ENCODE peak calls at places on chromosomes 4 and X, in ten cellular contexts. One of them, this sample, is unnamed.

GRCh38 chrX:55907968-55908607 is 190.5 kb downstream of the RRAGB start:
- DNase-seq in NCI-H526: peak
- DNase-seq in fibroblast of the aortic adventitia: no peak
- DNase-seq in natural killer cell: peak
- DNase-seq in NCI-H1694 treated with DMSO at 0.1 percent for 48 hours: no peak
- DNase-seq in GM13977: peak
- DNase-seq in pancreas: peak
- DNase-seq in thyroid gland: peak
- DNase-seq in iPS-NIHi11: peak
- DNase-seq in AG08395: peak
- DNase-seq in this sample: peak

GRCh38 chr4:110184124-110184790 is 14.2 kb downstream of the ELOVL6 start:
- DNase-seq in fibroblast of the aortic adventitia: peak
- DNase-seq in iPS-NIHi11: peak
- DNase-seq in GM13977: no peak
- DNase-seq in pancreas: no peak
- DNase-seq in NCI-H526: no peak
- DNase-seq in thyroid gland: no peak
- DNase-seq in NCI-H1694 treated with DMSO at 0.1 percent for 48 hours: no peak
- DNase-seq in natural killer cell: no peak
- DNase-seq in AG08395: no peak
- DNase-seq in this sample: no peak

GRCh38 chr4:154503598-154503997 is 12.0 kb upstream of the DCHS2 start:
- DNase-seq in NCI-H1694 treated with DMSO at 0.1 percent for 48 hours: no peak
- DNase-seq in AG08395: peak
- DNase-seq in thyroid gland: no peak
- DNase-seq in pancreas: no peak
- DNase-seq in natural killer cell: no peak
- DNase-seq in GM13977: no peak
- DNase-seq in fibroblast of the aortic adventitia: peak
- DNase-seq in iPS-NIHi11: peak
- DNase-seq in NCI-H526: peak
- DNase-seq in this sample: no peak

GRCh38 chrX:41621236-41621651 is 67.5 kb upstream of the GPR34 start:
- DNase-seq in fibroblast of the aortic adventitia: peak
- DNase-seq in NCI-H526: no peak
- DNase-seq in natural killer cell: no peak
- DNase-seq in iPS-NIHi11: peak
- DNase-seq in pancreas: no peak
- DNase-seq in GM13977: no peak
- DNase-seq in AG08395: no peak
- DNase-seq in NCI-H1694 treated with DMSO at 0.1 percent for 48 hours: no peak
- DNase-seq in thyroid gland: no peak
- DNase-seq in this sample: no peak

GRCh38 chr4:119039779-119040178 is 95.9 kb upstream of the MYOZ2 start:
- DNase-seq in fibroblast of the aortic adventitia: no peak
- DNase-seq in pancreas: no peak
- DNase-seq in NCI-H526: no peak
- DNase-seq in thyroid gland: no peak
- DNase-seq in iPS-NIHi11: peak
- DNase-seq in natural killer cell: no peak
- DNase-seq in AG08395: no peak
- DNase-seq in GM13977: no peak
- DNase-seq in NCI-H1694 treated with DMSO at 0.1 percent for 48 hours: no peak
- DNase-seq in this sample: peak

GRCh38 chrX:150942958-150943594 is 40.1 kb upstream of the HMGB3 start:
- DNase-seq in NCI-H1694 treated with DMSO at 0.1 percent for 48 hours: no peak
- DNase-seq in NCI-H526: no peak
- DNase-seq in natural killer cell: no peak
- DNase-seq in thyroid gland: peak
- DNase-seq in fibroblast of the aortic adventitia: no peak
- DNase-seq in GM13977: no peak
- DNase-seq in iPS-NIHi11: no peak
- DNase-seq in AG08395: no peak
- DNase-seq in pancreas: no peak
- DNase-seq in this sample: no peak

GRCh38 chrX:9338986-9339385 is 125.9 kb upstream of the TBL1X start:
- DNase-seq in natural killer cell: no peak
- DNase-seq in pancreas: no peak
- DNase-seq in iPS-NIHi11: no peak
- DNase-seq in fibroblast of the aortic adventitia: no peak
- DNase-seq in thyroid gland: no peak
- DNase-seq in AG08395: no peak
- DNase-seq in GM13977: no peak
- DNase-seq in NCI-H1694 treated with DMSO at 0.1 percent for 48 hours: no peak
- DNase-seq in NCI-H526: no peak
- DNase-seq in this sample: no peak

GRCh38 chr4:133969202-133969873 is 232.3 kb downstream of the PABPC4L start:
- DNase-seq in thyroid gland: no peak
- DNase-seq in NCI-H1694 treated with DMSO at 0.1 percent for 48 hours: peak
- DNase-seq in NCI-H526: no peak
- DNase-seq in GM13977: no peak
- DNase-seq in AG08395: no peak
- DNase-seq in fibroblast of the aortic adventitia: peak
- DNase-seq in natural killer cell: no peak
- DNase-seq in iPS-NIHi11: no peak
- DNase-seq in pancreas: no peak
- DNase-seq in this sample: no peak

GRCh38 chrX:70754169-70754843 is 154.2 kb downstream of the TEX11 start:
- DNase-seq in fibroblast of the aortic adventitia: no peak
- DNase-seq in AG08395: no peak
- DNase-seq in GM13977: no peak
- DNase-seq in pancreas: no peak
- DNase-seq in thyroid gland: no peak
- DNase-seq in natural killer cell: no peak
- DNase-seq in iPS-NIHi11: no peak
- DNase-seq in NCI-H1694 treated with DMSO at 0.1 percent for 48 hours: no peak
- DNase-seq in NCI-H526: no peak
- DNase-seq in this sample: no peak